ENCODE peak calls at places on chromosomes 3 and 15, in ten cellular contexts. One of them, this sample, is unnamed.

GRCh38 chr15:25624504-25625172 is 185.8 kb upstream of the UBE3A start:
- DNase-seq in hippocampal formation: no peak
- DNase-seq in left colon: no peak
- DNase-seq in effector CD4-positive, alpha-beta T cell: no peak
- DNase-seq in activated T-cell treated with anti-CD3 and anti-CD28 coated beads for 1 hour: no peak
- DNase-seq in GM23248: peak
- DNase-seq in AG04449: no peak
- DNase-seq in SK-N-SH: no peak
- DNase-seq in iris pigment epithelial cell: no peak
- DNase-seq in HEK293T: no peak
- DNase-seq in this sample: no peak

GRCh38 chr15:100836501-100836900 is 43.1 kb upstream of the ALDH1A3 start:
- DNase-seq in SK-N-SH: no peak
- DNase-seq in GM23248: no peak
- DNase-seq in hippocampal formation: no peak
- DNase-seq in effector CD4-positive, alpha-beta T cell: no peak
- DNase-seq in HEK293T: no peak
- DNase-seq in left colon: no peak
- DNase-seq in AG04449: no peak
- DNase-seq in iris pigment epithelial cell: no peak
- DNase-seq in activated T-cell treated with anti-CD3 and anti-CD28 coated beads for 1 hour: no peak
- DNase-seq in this sample: no peak

GRCh38 chr15:73482184-73482583 is 39.2 kb downstream of the REC114 start:
- DNase-seq in activated T-cell treated with anti-CD3 and anti-CD28 coated beads for 1 hour: no peak
- DNase-seq in SK-N-SH: no peak
- DNase-seq in left colon: no peak
- DNase-seq in effector CD4-positive, alpha-beta T cell: no peak
- DNase-seq in hippocampal formation: no peak
- DNase-seq in HEK293T: no peak
- DNase-seq in AG04449: no peak
- DNase-seq in GM23248: no peak
- DNase-seq in iris pigment epithelial cell: no peak
- DNase-seq in this sample: no peak

GRCh38 chr3:17154941-17155340 is 270.2 kb downstream of the PLCL2 start:
- DNase-seq in SK-N-SH: no peak
- DNase-seq in hippocampal formation: no peak
- DNase-seq in left colon: no peak
- DNase-seq in activated T-cell treated with anti-CD3 and anti-CD28 coated beads for 1 hour: no peak
- DNase-seq in GM23248: no peak
- DNase-seq in iris pigment epithelial cell: no peak
- DNase-seq in HEK293T: no peak
- DNase-seq in effector CD4-positive, alpha-beta T cell: no peak
- DNase-seq in AG04449: no peak
- DNase-seq in this sample: no peak

GRCh38 chr3:61093364-61093763 is 157.9 kb downstream of the FHIT start:
- DNase-seq in GM23248: no peak
- DNase-seq in HEK293T: no peak
- DNase-seq in effector CD4-positive, alpha-beta T cell: no peak
- DNase-seq in hippocampal formation: no peak
- DNase-seq in AG04449: no peak
- DNase-seq in activated T-cell treated with anti-CD3 and anti-CD28 coated beads for 1 hour: no peak
- DNase-seq in SK-N-SH: no peak
- DNase-seq in iris pigment epithelial cell: no peak
- DNase-seq in left colon: no peak
- DNase-seq in this sample: no peak

GRCh38 chr15:70286110-70286806 is 188.5 kb upstream of the TLE3 start:
- DNase-seq in HEK293T: no peak
- DNase-seq in hippocampal formation: no peak
- DNase-seq in AG04449: no peak
- DNase-seq in SK-N-SH: no peak
- DNase-seq in activated T-cell treated with anti-CD3 and anti-CD28 coated beads for 1 hour: no peak
- DNase-seq in left colon: no peak
- DNase-seq in iris pigment epithelial cell: no peak
- DNase-seq in effector CD4-positive, alpha-beta T cell: no peak
- DNase-seq in GM23248: no peak
- DNase-seq in this sample: no peak

GRCh38 chr15:73571346-73571745 is 61.8 kb downstream of the NPTN start:
- DNase-seq in HEK293T: no peak
- DNase-seq in activated T-cell treated with anti-CD3 and anti-CD28 coated beads for 1 hour: no peak
- DNase-seq in hippocampal formation: no peak
- DNase-seq in AG04449: no peak
- DNase-seq in left colon: peak
- DNase-seq in effector CD4-positive, alpha-beta T cell: no peak
- DNase-seq in iris pigment epithelial cell: no peak
- DNase-seq in GM23248: no peak
- DNase-seq in SK-N-SH: no peak
- DNase-seq in this sample: no peak

GRCh38 chr3:184645304-184645703 is 66.6 kb downstream of the MAGEF1 start:
- DNase-seq in effector CD4-positive, alpha-beta T cell: no peak
- DNase-seq in iris pigment epithelial cell: peak
- DNase-seq in AG04449: no peak
- DNase-seq in HEK293T: no peak
- DNase-seq in SK-N-SH: peak
- DNase-seq in activated T-cell treated with anti-CD3 and anti-CD28 coated beads for 1 hour: no peak
- DNase-seq in left colon: peak
- DNase-seq in hippocampal formation: no peak
- DNase-seq in GM23248: no peak
- DNase-seq in this sample: no peak

GRCh38 chr15:57639306-57639705 is 47.6 kb downstream of the MYZAP start:
- DNase-seq in AG04449: no peak
- DNase-seq in hippocampal formation: no peak
- DNase-seq in SK-N-SH: no peak
- DNase-seq in activated T-cell treated with anti-CD3 and anti-CD28 coated beads for 1 hour: no peak
- DNase-seq in iris pigment epithelial cell: no peak
- DNase-seq in GM23248: no peak
- DNase-seq in effector CD4-positive, alpha-beta T cell: no peak
- DNase-seq in HEK293T: no peak
- DNase-seq in left colon: no peak
- DNase-seq in this sample: no peak

GRCh38 chr3:15271030-15271429 is 61.4 kb downstream of the SH3BP5 start:
- DNase-seq in HEK293T: no peak
- DNase-seq in hippocampal formation: no peak
- DNase-seq in activated T-cell treated with anti-CD3 and anti-CD28 coated beads for 1 hour: no peak
- DNase-seq in left colon: no peak
- DNase-seq in iris pigment epithelial cell: no peak
- DNase-seq in effector CD4-positive, alpha-beta T cell: no peak
- DNase-seq in SK-N-SH: no peak
- DNase-seq in AG04449: no peak
- DNase-seq in GM23248: no peak
- DNase-seq in this sample: no peak

GRCh38 chr3:177673105-177673804 is 476.0 kb upstream of the TBL1XR1 start:
- DNase-seq in SK-N-SH: no peak
- DNase-seq in hippocampal formation: no peak
- DNase-seq in AG04449: peak
- DNase-seq in activated T-cell treated with anti-CD3 and anti-CD28 coated beads for 1 hour: no peak
- DNase-seq in GM23248: peak
- DNase-seq in iris pigment epithelial cell: peak
- DNase-seq in left colon: no peak
- DNase-seq in effector CD4-positive, alpha-beta T cell: no peak
- DNase-seq in HEK293T: no peak
- DNase-seq in this sample: no peak

GRCh38 chr3:123396171-123397049 is 52.5 kb downstream of the ADCY5 start:
- DNase-seq in GM23248: no peak
- DNase-seq in iris pigment epithelial cell: no peak
- DNase-seq in activated T-cell treated with anti-CD3 and anti-CD28 coated beads for 1 hour: no peak
- DNase-seq in AG04449: no peak
- DNase-seq in hippocampal formation: no peak
- DNase-seq in SK-N-SH: no peak
- DNase-seq in effector CD4-positive, alpha-beta T cell: no peak
- DNase-seq in HEK293T: no peak
- DNase-seq in left colon: no peak
- DNase-seq in this sample: no peak

GRCh38 chr3:17494117-17494809 is 248.2 kb downstream of the TBC1D5 start:
- DNase-seq in hippocampal formation: no peak
- DNase-seq in left colon: no peak
- DNase-seq in GM23248: no peak
- DNase-seq in AG04449: no peak
- DNase-seq in SK-N-SH: no peak
- DNase-seq in iris pigment epithelial cell: no peak
- DNase-seq in effector CD4-positive, alpha-beta T cell: no peak
- DNase-seq in activated T-cell treated with anti-CD3 and anti-CD28 coated beads for 1 hour: no peak
- DNase-seq in HEK293T: no peak
- DNase-seq in this sample: no peak

GRCh38 chr3:153448146-153448870 is 286.3 kb downstream of the RAP2B start:
- DNase-seq in AG04449: no peak
- DNase-seq in hippocampal formation: no peak
- DNase-seq in left colon: no peak
- DNase-seq in GM23248: no peak
- DNase-seq in activated T-cell treated with anti-CD3 and anti-CD28 coated beads for 1 hour: no peak
- DNase-seq in SK-N-SH: no peak
- DNase-seq in iris pigment epithelial cell: no peak
- DNase-seq in HEK293T: no peak
- DNase-seq in effector CD4-positive, alpha-beta T cell: no peak
- DNase-seq in this sample: no peak

GRCh38 chr3:124491875-124492274 is 238.4 kb upstream of the UMPS start:
- DNase-seq in SK-N-SH: no peak
- DNase-seq in effector CD4-positive, alpha-beta T cell: no peak
- DNase-seq in hippocampal formation: no peak
- DNase-seq in AG04449: no peak
- DNase-seq in iris pigment epithelial cell: no peak
- DNase-seq in activated T-cell treated with anti-CD3 and anti-CD28 coated beads for 1 hour: no peak
- DNase-seq in GM23248: no peak
- DNase-seq in left colon: no peak
- DNase-seq in HEK293T: no peak
- DNase-seq in this sample: no peak

GRCh38 chr3:44099566-44100297 is 142.0 kb upstream of the TOPAZ1 start:
- DNase-seq in hippocampal formation: no peak
- DNase-seq in SK-N-SH: no peak
- DNase-seq in AG04449: no peak
- DNase-seq in left colon: no peak
- DNase-seq in activated T-cell treated with anti-CD3 and anti-CD28 coated beads for 1 hour: no peak
- DNase-seq in effector CD4-positive, alpha-beta T cell: no peak
- DNase-seq in GM23248: no peak
- DNase-seq in HEK293T: no peak
- DNase-seq in iris pigment epithelial cell: no peak
- DNase-seq in this sample: no peak

GRCh38 chr3:31240894-31241293 is 291.8 kb upstream of the STT3B start:
- DNase-seq in HEK293T: no peak
- DNase-seq in hippocampal formation: no peak
- DNase-seq in SK-N-SH: no peak
- DNase-seq in left colon: no peak
- DNase-seq in activated T-cell treated with anti-CD3 and anti-CD28 coated beads for 1 hour: no peak
- DNase-seq in GM23248: peak
- DNase-seq in iris pigment epithelial cell: no peak
- DNase-seq in effector CD4-positive, alpha-beta T cell: no peak
- DNase-seq in AG04449: no peak
- DNase-seq in this sample: no peak

GRCh38 chr3:55405436-55405835 is 81.7 kb downstream of the WNT5A start:
- DNase-seq in left colon: no peak
- DNase-seq in HEK293T: peak
- DNase-seq in AG04449: no peak
- DNase-seq in activated T-cell treated with anti-CD3 and anti-CD28 coated beads for 1 hour: no peak
- DNase-seq in iris pigment epithelial cell: peak
- DNase-seq in GM23248: peak
- DNase-seq in effector CD4-positive, alpha-beta T cell: no peak
- DNase-seq in SK-N-SH: peak
- DNase-seq in hippocampal formation: no peak
- DNase-seq in this sample: no peak

GRCh38 chr3:160184655-160185054 is 40.6 kb upstream of the C3orf80 start:
- DNase-seq in hippocampal formation: peak
- DNase-seq in iris pigment epithelial cell: peak
- DNase-seq in activated T-cell treated with anti-CD3 and anti-CD28 coated beads for 1 hour: no peak
- DNase-seq in GM23248: peak
- DNase-seq in HEK293T: no peak
- DNase-seq in SK-N-SH: no peak
- DNase-seq in effector CD4-positive, alpha-beta T cell: no peak
- DNase-seq in left colon: no peak
- DNase-seq in AG04449: peak
- DNase-seq in this sample: no peak

GRCh38 chr15:41992803-41993190 is 20.4 kb upstream of the EHD4 start:
- DNase-seq in effector CD4-positive, alpha-beta T cell: no peak
- DNase-seq in AG04449: no peak
- DNase-seq in activated T-cell treated with anti-CD3 and anti-CD28 coated beads for 1 hour: no peak
- DNase-seq in GM23248: no peak
- DNase-seq in left colon: no peak
- DNase-seq in SK-N-SH: no peak
- DNase-seq in HEK293T: no peak
- DNase-seq in hippocampal formation: no peak
- DNase-seq in iris pigment epithelial cell: no peak
- DNase-seq in this sample: no peak

GRCh38 chr15:52695146-52695545 is 16.0 kb upstream of the ATOSA start:
- DNase-seq in SK-N-SH: no peak
- DNase-seq in activated T-cell treated with anti-CD3 and anti-CD28 coated beads for 1 hour: no peak
- DNase-seq in AG04449: no peak
- DNase-seq in GM23248: no peak
- DNase-seq in effector CD4-positive, alpha-beta T cell: no peak
- DNase-seq in left colon: no peak
- DNase-seq in hippocampal formation: no peak
- DNase-seq in HEK293T: no peak
- DNase-seq in iris pigment epithelial cell: no peak
- DNase-seq in this sample: no peak

GRCh38 chr15:77030928-77031375 is 36.0 kb downstream of the PSTPIP1 start:
- DNase-seq in AG04449: no peak
- DNase-seq in HEK293T: no peak
- DNase-seq in left colon: no peak
- DNase-seq in GM23248: no peak
- DNase-seq in effector CD4-positive, alpha-beta T cell: no peak
- DNase-seq in hippocampal formation: no peak
- DNase-seq in iris pigment epithelial cell: no peak
- DNase-seq in SK-N-SH: peak
- DNase-seq in activated T-cell treated with anti-CD3 and anti-CD28 coated beads for 1 hour: no peak
- DNase-seq in this sample: no peak

GRCh38 chr3:184229424-184230080 is at the start of gene VWA5B2:
- DNase-seq in SK-N-SH: peak
- DNase-seq in GM23248: peak
- DNase-seq in effector CD4-positive, alpha-beta T cell: peak
- DNase-seq in activated T-cell treated with anti-CD3 and anti-CD28 coated beads for 1 hour: peak
- DNase-seq in HEK293T: peak
- DNase-seq in AG04449: no peak
- DNase-seq in iris pigment epithelial cell: peak
- DNase-seq in hippocampal formation: no peak
- DNase-seq in left colon: peak
- DNase-seq in this sample: peak

GRCh38 chr3:40523781-40524180 is 979 bp upstream of the ZNF621 start:
- DNase-seq in GM23248: peak
- DNase-seq in SK-N-SH: peak
- DNase-seq in left colon: no peak
- DNase-seq in activated T-cell treated with anti-CD3 and anti-CD28 coated beads for 1 hour: no peak
- DNase-seq in AG04449: no peak
- DNase-seq in hippocampal formation: no peak
- DNase-seq in iris pigment epithelial cell: no peak
- DNase-seq in HEK293T: no peak
- DNase-seq in effector CD4-positive, alpha-beta T cell: no peak
- DNase-seq in this sample: no peak

GRCh38 chr3:7876741-7877297 is 624.8 kb upstream of the LMCD1 start:
- DNase-seq in GM23248: no peak
- DNase-seq in SK-N-SH: no peak
- DNase-seq in effector CD4-positive, alpha-beta T cell: peak
- DNase-seq in left colon: no peak
- DNase-seq in iris pigment epithelial cell: no peak
- DNase-seq in AG04449: no peak
- DNase-seq in HEK293T: no peak
- DNase-seq in hippocampal formation: no peak
- DNase-seq in activated T-cell treated with anti-CD3 and anti-CD28 coated beads for 1 hour: peak
- DNase-seq in this sample: no peak

GRCh38 chr3:46284981-46285683 is 42.9 kb downstream of the CCR3 start:
- DNase-seq in activated T-cell treated with anti-CD3 and anti-CD28 coated beads for 1 hour: no peak
- DNase-seq in hippocampal formation: no peak
- DNase-seq in SK-N-SH: no peak
- DNase-seq in HEK293T: no peak
- DNase-seq in AG04449: no peak
- DNase-seq in left colon: no peak
- DNase-seq in effector CD4-positive, alpha-beta T cell: no peak
- DNase-seq in iris pigment epithelial cell: no peak
- DNase-seq in GM23248: no peak
- DNase-seq in this sample: no peak

GRCh38 chr3:66585696-66586095 is 84.9 kb upstream of the LRIG1 start:
- DNase-seq in SK-N-SH: no peak
- DNase-seq in activated T-cell treated with anti-CD3 and anti-CD28 coated beads for 1 hour: no peak
- DNase-seq in iris pigment epithelial cell: peak
- DNase-seq in left colon: no peak
- DNase-seq in effector CD4-positive, alpha-beta T cell: no peak
- DNase-seq in GM23248: no peak
- DNase-seq in AG04449: no peak
- DNase-seq in HEK293T: no peak
- DNase-seq in hippocampal formation: no peak
- DNase-seq in this sample: no peak

GRCh38 chr15:93759626-93760025 is 471.7 kb upstream of the MCTP2 start:
- DNase-seq in SK-N-SH: no peak
- DNase-seq in HEK293T: no peak
- DNase-seq in hippocampal formation: no peak
- DNase-seq in GM23248: peak
- DNase-seq in activated T-cell treated with anti-CD3 and anti-CD28 coated beads for 1 hour: no peak
- DNase-seq in left colon: no peak
- DNase-seq in AG04449: no peak
- DNase-seq in effector CD4-positive, alpha-beta T cell: no peak
- DNase-seq in iris pigment epithelial cell: no peak
- DNase-seq in this sample: no peak